ENCODE peak calls at places on chromosomes 3 and 15, in nine cellular contexts. Z is IMR-90, D is HFF-Myc, X is mucosa of descending colon, F is fibroblast of mammary gland, I is OCI-LY7, R is Peyer's patch, B is heart left ventricle, Q is lower lobe of right lung. G is an unnamed sample.

GRCh38 chr15:66078929-66079275 is 174.6 kb downstream of the MEGF11 start:
- DNase-seq in Q (no peak), R (no peak), F (no peak), D (no peak), Z (no peak), I (no peak), B (no peak), X (no peak), G (no peak)

GRCh38 chr3:115598216-115598615 is 25.1 kb upstream of the GAP43 start:
- DNase-seq in F (no peak), Z (no peak), I (no peak), Q (no peak), X (no peak), D (no peak), R (no peak), B (no peak), G (no peak)

GRCh38 chr3:60579734-60580133 is 671.5 kb downstream of the FHIT start:
- DNase-seq in X (no peak), Q (no peak), R (no peak), F (peak), I (no peak), D (peak), B (no peak), Z (peak), G (peak)

GRCh38 chr3:65811050-65811766 is 227.5 kb downstream of the MAGI1 start:
- DNase-seq in R (no peak), D (no peak), I (no peak), B (peak), F (peak), Q (no peak), Z (peak), X (no peak), G (no peak)

GRCh38 chr3:125207507-125207906 is 5.0 kb downstream of the SLC12A8 start:
- DNase-seq in I (no peak), Q (no peak), R (peak), Z (no peak), D (no peak), B (no peak), F (no peak), X (no peak), G (no peak)

GRCh38 chr3:122824465-122825379 is 29.9 kb downstream of the SLC49A4 start:
- DNase-seq in I (no peak), D (peak), X (no peak), Q (no peak), Z (peak), F (peak), B (no peak), R (no peak), G (no peak)

GRCh38 chr3:13241621-13242363 is 168.6 kb upstream of the IQSEC1 start:
- DNase-seq in I (no peak), B (no peak), X (no peak), F (no peak), R (no peak), Z (no peak), D (no peak), Q (no peak), G (no peak)

GRCh38 chr3:52190294-52190841 is 7.6 kb upstream of the ALAS1 start:
- DNase-seq in F (peak), R (no peak), X (peak), Z (peak), Q (peak), I (no peak), D (no peak), B (peak), G (no peak)

GRCh38 chr15:78179906-78180305 is 30.7 kb downstream of the IDH3A start:
- DNase-seq in Q (no peak), D (no peak), B (no peak), X (no peak), Z (no peak), R (no peak), I (no peak), F (no peak), G (no peak)

GRCh38 chr3:10292505-10293419 is at the start of gene GHRL:
- DNase-seq in D (no peak), R (no peak), F (no peak), Z (no peak), B (peak), X (no peak), I (no peak), Q (peak), G (no peak)

GRCh38 chr3:81554805-81555204 is 206.6 kb downstream of the GBE1 start:
- DNase-seq in Q (no peak), I (no peak), R (no peak), D (no peak), F (no peak), X (no peak), Z (peak), B (peak), G (no peak)

GRCh38 chr3:161390200-161390599 is 18.9 kb upstream of the SPTSSB start:
- DNase-seq in D (no peak), Q (no peak), I (no peak), R (no peak), Z (no peak), B (no peak), F (no peak), X (no peak), G (no peak)

GRCh38 chr15:25981114-25981513 is 118.0 kb upstream of the ATP10A start:
- DNase-seq in I (no peak), Q (no peak), D (no peak), B (no peak), Z (no peak), R (no peak), X (no peak), F (no peak), G (no peak)

GRCh38 chr15:67827561-67828378 is 2.5 kb downstream of the SKOR1 start:
- DNase-seq in Z (no peak), I (no peak), B (no peak), R (no peak), X (no peak), Q (no peak), F (no peak), D (no peak), G (no peak)

GRCh38 chr3:95048564-95048963 is 985.7 kb downstream of the NSUN3 start:
- DNase-seq in X (no peak), Q (no peak), Z (no peak), R (no peak), I (no peak), F (no peak), B (no peak), D (no peak), G (no peak)

GRCh38 chr15:70690012-70690411 is 73.3 kb downstream of the UACA start:
- DNase-seq in B (no peak), D (no peak), R (no peak), I (no peak), Z (no peak), F (no peak), X (no peak), Q (no peak), G (no peak)

DNA sequence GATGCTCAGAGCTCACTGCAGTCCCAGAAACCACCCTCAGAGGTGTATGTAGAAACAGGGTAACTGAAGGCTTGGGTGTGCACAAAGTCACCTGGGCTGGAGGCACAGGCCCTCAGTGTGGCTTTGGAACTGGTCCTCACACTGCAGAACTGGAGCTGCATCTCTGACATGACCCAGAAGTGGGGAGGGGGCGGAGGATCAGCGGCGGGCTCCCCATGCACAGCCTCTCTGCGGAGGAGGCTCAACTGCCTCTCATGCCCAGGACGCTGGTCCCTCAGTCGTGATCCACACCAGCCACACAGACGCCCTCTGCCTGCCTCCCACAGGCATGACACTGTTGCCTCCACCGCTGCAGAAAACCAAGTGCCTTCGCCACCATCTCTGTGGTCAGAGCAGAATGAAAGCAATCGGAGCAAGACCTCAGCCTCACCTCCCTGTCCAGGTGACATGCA is 73.7 kb downstream of the TM2D3 start:
- DNase-seq in D (no peak), B (peak), F (peak), I (no peak), Z (no peak), Q (no peak), R (peak), X (peak), G (no peak)
- TF ChIP-seq CTCF in D (peak), B (peak), F (peak), I (peak), Z (peak), Q (peak), R (no peak), X (peak), G (peak)

GRCh38 chr15:69060041-69060481 is 45.6 kb downstream of the NOX5 start:
- DNase-seq in D (no peak), F (no peak), I (no peak), Z (no peak), R (peak), B (peak), Q (no peak), X (peak), G (no peak)

GRCh38 chr15:69056365-69056764 is 41.9 kb downstream of the NOX5 start:
- DNase-seq in R (no peak), X (no peak), Z (no peak), D (no peak), F (no peak), B (no peak), Q (no peak), I (no peak), G (no peak)

GRCh38 chr15:69061414-69061842 is 46.9 kb downstream of the NOX5 start:
- DNase-seq in F (no peak), Q (no peak), R (no peak), I (no peak), Z (no peak), X (no peak), B (no peak), D (no peak), G (no peak)

GRCh38 chr15:69060744-69061143 is 46.2 kb downstream of the NOX5 start:
- DNase-seq in R (no peak), I (peak), Z (no peak), Q (no peak), X (no peak), F (no peak), D (no peak), B (no peak), G (no peak)

GRCh38 chr15:69059170-69059943 is 44.9 kb downstream of the NOX5 start:
- DNase-seq in Z (peak), I (peak), F (peak), B (peak), R (peak), X (peak), Q (peak), D (peak), G (no peak)
- H3K4me3 ChIP-seq in Z (no peak), I (no peak), F (no peak), B (peak), R (no peak), X (no peak), Q (no peak), D (no peak), G (no peak)

GRCh38 chr15:61319892-61320291 is 90.8 kb upstream of the RORA start:
- DNase-seq in I (no peak), D (no peak), X (no peak), R (no peak), B (no peak), Q (no peak), Z (no peak), F (no peak), G (no peak)
- TF ChIP-seq CTCF in I (no peak), D (no peak), X (no peak), R (no peak), B (no peak), Q (no peak), Z (no peak), F (no peak), G (no peak)

GRCh38 chr15:64044315-64045105 is 1.8 kb downstream of the DAPK2 start:
- DNase-seq in Q (no peak), F (no peak), R (peak), D (no peak), X (no peak), Z (no peak), I (peak), B (no peak), G (no peak)
- H3K4me3 ChIP-seq in Q (peak), F (no peak), R (peak), D (no peak), X (no peak), Z (no peak), I (no peak), B (peak), G (no peak)

GRCh38 chr3:178152010-178152409 is 384.2 kb upstream of the KCNMB2 start:
- DNase-seq in Z (no peak), F (no peak), R (no peak), X (no peak), I (no peak), B (no peak), Q (no peak), D (no peak), G (no peak)
- TF ChIP-seq CTCF in Z (no peak), F (no peak), R (no peak), X (no peak), I (peak), B (no peak), Q (no peak), D (no peak), G (no peak)

GRCh38 chr3:22288756-22289155 is 537.7 kb upstream of the ZNF385D start:
- DNase-seq in Z (no peak), B (no peak), F (no peak), R (no peak), X (no peak), Q (no peak), D (no peak), I (no peak), G (no peak)

DNA sequence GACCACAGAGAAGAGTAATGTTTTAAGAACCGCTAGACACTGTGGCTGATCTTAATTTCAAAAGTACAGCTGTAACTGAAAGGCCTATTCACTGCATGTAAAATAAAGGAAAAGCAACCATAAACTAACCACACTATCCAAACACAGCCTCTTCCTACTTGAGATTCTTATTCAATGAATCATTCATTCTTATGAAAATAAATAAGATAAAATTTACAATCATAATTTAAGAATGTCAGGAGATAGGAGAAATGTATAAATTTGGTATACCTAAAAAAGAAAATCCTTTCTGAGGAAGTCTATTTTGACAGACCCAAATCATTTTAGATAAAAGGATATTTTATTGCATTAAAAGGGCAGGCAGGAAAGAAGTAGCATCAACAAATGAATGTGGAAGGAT is 533.5 kb upstream of the ZNF385D start:
- DNase-seq in Q (no peak), B (no peak), R (no peak), Z (peak), I (no peak), X (no peak), D (no peak), F (peak), G (no peak)
- H3K4me3 ChIP-seq in Q (no peak), B (no peak), R (no peak), Z (no peak), I (no peak), X (no peak), D (no peak), F (no peak), G (no peak)

DNA sequence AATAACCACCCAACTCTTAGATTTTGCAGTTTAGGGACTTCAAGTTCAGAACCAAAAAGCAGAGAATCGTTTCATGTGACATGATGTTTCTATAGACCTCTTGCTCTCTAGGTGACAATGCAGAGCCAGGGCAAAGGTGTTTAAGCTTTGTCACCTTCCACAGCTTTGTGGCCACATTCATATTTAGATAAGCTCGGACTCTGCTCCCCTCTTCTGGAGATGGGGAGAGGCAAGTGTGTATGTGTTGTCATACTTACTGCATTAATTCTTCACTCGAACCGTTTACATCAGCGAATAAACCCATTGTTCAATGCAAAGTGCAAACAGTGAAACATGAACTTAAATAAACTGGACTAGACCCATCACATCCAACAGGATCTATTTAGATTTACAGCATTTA is 33.2 kb downstream of the ST3GAL6 start:
- DNase-seq in F (no peak), B (no peak), Q (no peak), D (no peak), X (no peak), I (no peak), R (no peak), Z (no peak), G (no peak)
- TF ChIP-seq CTCF in F (no peak), B (no peak), Q (no peak), D (no peak), X (no peak), I (no peak), R (no peak), Z (no peak), G (no peak)

GRCh38 chr3:64264491-64265109 is 39.3 kb upstream of the PRICKLE2 start:
- DNase-seq in X (no peak), D (no peak), F (peak), R (no peak), I (no peak), Q (no peak), B (no peak), Z (peak), G (no peak)

GRCh38 chr3:64268926-64269325 is 43.7 kb upstream of the PRICKLE2 start:
- DNase-seq in Q (no peak), D (no peak), R (no peak), F (no peak), Z (no peak), I (no peak), B (peak), X (no peak), G (no peak)

GRCh38 chr3:64267774-64268604 is 42.7 kb upstream of the PRICKLE2 start:
- DNase-seq in D (no peak), Q (peak), X (peak), F (peak), R (peak), B (peak), I (no peak), Z (peak), G (no peak)

GRCh38 chr3:64266065-64266874 is 41.0 kb upstream of the PRICKLE2 start:
- DNase-seq in X (no peak), D (peak), Q (no peak), R (peak), I (no peak), B (no peak), Z (peak), F (peak), G (peak)

GRCh38 chr3:64266983-64267382 is 41.7 kb upstream of the PRICKLE2 start:
- DNase-seq in I (no peak), R (no peak), B (no peak), D (no peak), Z (no peak), X (no peak), F (no peak), Q (no peak), G (no peak)
- H3K4me3 ChIP-seq in I (no peak), R (no peak), B (peak), D (peak), Z (peak), X (no peak), F (peak), Q (peak), G (peak)

DNA sequence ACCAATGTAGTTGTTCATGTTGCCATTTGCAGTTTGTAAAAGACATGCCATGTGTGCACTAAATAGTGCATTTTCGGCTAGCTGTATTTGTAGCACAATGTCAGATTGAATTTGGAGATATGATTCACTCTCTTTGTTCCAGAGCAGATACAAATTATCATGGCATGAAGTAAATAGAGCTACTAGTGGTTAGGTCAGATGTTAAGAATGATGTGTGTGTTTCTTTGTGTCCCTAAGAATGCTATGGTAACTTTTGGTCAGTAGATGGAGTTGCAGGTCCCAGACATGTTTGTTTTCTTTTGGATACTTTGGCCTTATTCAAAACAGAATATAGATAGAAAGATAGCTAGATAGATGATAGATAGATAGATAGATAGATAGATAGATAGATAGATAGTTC is 595.8 kb downstream of the NLGN1 start:
- DNase-seq in F (peak), Q (no peak), B (no peak), Z (peak), R (no peak), D (peak), I (no peak), X (no peak), G (no peak)
- TF ChIP-seq CTCF in F (peak), Q (no peak), B (no peak), Z (peak), R (no peak), D (peak), I (peak), X (no peak), G (peak)

DNA sequence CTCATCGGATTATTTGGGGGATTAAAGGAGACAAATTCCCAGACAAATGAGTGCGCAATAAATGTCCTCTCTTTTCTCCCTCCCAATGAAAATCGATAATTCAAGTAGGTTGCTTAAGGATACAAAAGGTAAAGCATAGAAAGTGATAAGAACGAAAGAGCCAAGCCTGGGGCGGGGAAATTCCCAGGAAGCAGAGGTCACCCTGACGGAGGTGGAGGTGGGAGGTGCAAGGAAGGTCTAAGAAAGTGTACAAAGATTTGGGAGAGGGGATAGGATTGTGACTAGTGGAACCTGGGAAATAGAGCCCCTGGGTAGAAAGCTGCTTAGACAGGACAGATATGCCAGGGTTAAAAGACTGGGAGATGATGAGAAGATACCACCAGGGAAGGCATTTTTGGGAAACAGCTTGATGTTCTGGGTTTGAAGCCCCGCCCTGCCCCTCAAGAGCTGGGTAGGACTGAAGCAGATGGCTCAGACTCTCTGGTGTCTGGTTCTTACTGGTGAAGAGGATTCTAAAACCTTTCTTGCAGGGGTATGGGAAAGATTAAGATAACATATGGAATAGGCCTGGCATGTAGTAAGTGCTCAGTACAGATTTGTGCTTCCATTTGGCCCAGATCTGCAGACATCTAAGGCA is 1.1 kb upstream of the KLHL25 start:
- DNase-seq in R (peak), F (no peak), Q (no peak), I (no peak), X (no peak), B (no peak), Z (no peak), D (no peak), G (no peak)
- H3K4me3 ChIP-seq in R (no peak), F (no peak), Q (peak), I (peak), X (no peak), B (peak), Z (no peak), D (no peak), G (no peak)